ENCODE peak calls at places on chromosomes 6 and 20, in eight cellular contexts. J is left ventricle myocardium inferior, F is mesendoderm, I is adrenal gland, X is sigmoid colon, Q is cardiac muscle cell, H is heart left ventricle, S is psoas muscle. W is an unnamed sample.

GRCh38 chr20:542777-543368 is 717 bp downstream of the CSNK2A1 start:
- DNase-seq in J (no peak), F (peak), I (no peak), X (no peak), Q (no peak), H (peak), S (no peak), W (no peak)

GRCh38 chr6:157552171-157552747 is 171.3 kb downstream of the ZDHHC14 start:
- DNase-seq in J (no peak), F (peak), I (no peak), X (no peak), Q (no peak), H (no peak), S (no peak), W (no peak)

GRCh38 chr20:19213946-19214490 is 1.6 kb downstream of the SLC24A3 start:
- DNase-seq in J (no peak), F (no peak), I (no peak), X (no peak), Q (no peak), H (no peak), S (no peak), W (no peak)

GRCh38 chr6:4743026-4743425 is 33.2 kb upstream of the CDYL start:
- DNase-seq in J (no peak), F (peak), I (no peak), X (no peak), Q (peak), H (no peak), S (no peak), W (no peak)

GRCh38 chr6:31871068-31871659 is 7.6 kb downstream of the SLC44A4 start:
- DNase-seq in J (no peak), F (peak), I (peak), X (no peak), Q (peak), H (no peak), S (no peak), W (no peak)

GRCh38 chr6:125020385-125020784 is 58.1 kb downstream of the RNF217 start:
- DNase-seq in J (no peak), F (no peak), I (no peak), X (no peak), Q (peak), H (no peak), S (no peak), W (no peak)

GRCh38 chr20:25484911-25485511 is 77.5 kb downstream of the GINS1 start:
- DNase-seq in J (no peak), F (no peak), I (no peak), X (no peak), Q (peak), H (no peak), S (no peak), W (no peak)

GRCh38 chr20:43955244-43956191 is 40.9 kb downstream of the TOX2 start:
- DNase-seq in J (no peak), F (peak), I (peak), X (no peak), Q (peak), H (no peak), S (no peak), W (no peak)

GRCh38 chr6:107493158-107494057 is 3.5 kb downstream of the SOBP start:
- DNase-seq in J (no peak), F (no peak), I (no peak), X (no peak), Q (peak), H (no peak), S (peak), W (peak)

GRCh38 chr6:109360791-109361190 is 21.5 kb downstream of the CD164 start:
- DNase-seq in J (no peak), F (no peak), I (no peak), X (no peak), Q (no peak), H (no peak), S (no peak), W (no peak)

GRCh38 chr6:26065952-26066380 is 21.3 kb upstream of the HFE start:
- DNase-seq in J (no peak), F (peak), I (peak), X (peak), Q (peak), H (peak), S (peak), W (no peak)

GRCh38 chr6:15255481-15256414 is 9.9 kb downstream of the JARID2 start:
- DNase-seq in J (no peak), F (no peak), I (no peak), X (no peak), Q (no peak), H (no peak), S (no peak), W (no peak)

GRCh38 chr6:143000771-143001170 is 55.8 kb upstream of the HIVEP2 start:
- DNase-seq in J (no peak), F (no peak), I (no peak), X (no peak), Q (peak), H (no peak), S (no peak), W (peak)

GRCh38 chr6:75167426-75167825 is 38.4 kb downstream of the COL12A1 start:
- DNase-seq in J (no peak), F (no peak), I (no peak), X (no peak), Q (peak), H (no peak), S (no peak), W (no peak)

GRCh38 chr6:136429681-136430080 is 120.5 kb downstream of the MAP7 start:
- DNase-seq in J (no peak), F (no peak), I (no peak), X (no peak), Q (no peak), H (no peak), S (no peak), W (no peak)

GRCh38 chr6:161694995-161695394 is 421.1 kb upstream of the AGPAT4 start:
- DNase-seq in J (no peak), F (peak), I (no peak), X (no peak), Q (peak), H (no peak), S (no peak), W (no peak)

GRCh38 chr20:19713851-19714716 is 44.0 kb upstream of the RIN2 start:
- DNase-seq in J (no peak), F (no peak), I (no peak), X (no peak), Q (no peak), H (no peak), S (no peak), W (no peak)

GRCh38 chr6:28263946-28264345 is 3.0 kb upstream of the ZSCAN26 start:
- DNase-seq in J (no peak), F (no peak), I (no peak), X (no peak), Q (no peak), H (no peak), S (no peak), W (no peak)

GRCh38 chr6:85404497-85405174 is 45.2 kb upstream of the NT5E start:
- DNase-seq in J (no peak), F (no peak), I (peak), X (no peak), Q (peak), H (no peak), S (no peak), W (no peak)

GRCh38 chr6:88166493-88166900 is 350 bp upstream of the CNR1 start:
- DNase-seq in J (no peak), F (peak), I (peak), X (no peak), Q (no peak), H (no peak), S (peak), W (no peak)

GRCh38 chr6:150600302-150601017 is 775 bp downstream of the PLEKHG1 start:
- DNase-seq in J (peak), F (peak), I (peak), X (peak), Q (peak), H (peak), S (peak), W (peak)

GRCh38 chr6:145815875-145816274 is 1.3 kb upstream of the FBXO30 start:
- DNase-seq in J (no peak), F (no peak), I (no peak), X (no peak), Q (peak), H (no peak), S (no peak), W (no peak)

GRCh38 chr6:77763124-77763523 is 110.3 kb downstream of the MEI4 start:
- DNase-seq in J (no peak), F (no peak), I (no peak), X (no peak), Q (no peak), H (no peak), S (no peak), W (no peak)

GRCh38 chr6:56637640-56638039 is 5.0 kb downstream of the DST start:
- DNase-seq in J (no peak), F (peak), I (no peak), X (no peak), Q (peak), H (no peak), S (no peak), W (no peak)

GRCh38 chr20:63090682-63091571 is 84.2 kb upstream of the BHLHE23 start:
- DNase-seq in J (peak), F (no peak), I (peak), X (peak), Q (no peak), H (peak), S (no peak), W (no peak)

GRCh38 chr20:431012-431904 is 23.2 kb downstream of the RBCK1 start:
- DNase-seq in J (peak), F (peak), I (peak), X (no peak), Q (peak), H (peak), S (peak), W (peak)

GRCh38 chr6:116969211-116969863 is 92.3 kb downstream of the RFX6 start:
- DNase-seq in J (no peak), F (peak), I (peak), X (no peak), Q (peak), H (no peak), S (no peak), W (no peak)

GRCh38 chr20:17525650-17526049 is 5.5 kb downstream of the BFSP1 start:
- DNase-seq in J (no peak), F (peak), I (no peak), X (no peak), Q (peak), H (no peak), S (no peak), W (no peak)

GRCh38 chr6:89640804-89641203 is 2.3 kb upstream of the LYRM2 start:
- DNase-seq in J (no peak), F (peak), I (no peak), X (no peak), Q (no peak), H (no peak), S (no peak), W (no peak)

GRCh38 chr6:150683320-150683719 is 83.6 kb downstream of the PLEKHG1 start:
- DNase-seq in J (peak), F (no peak), I (peak), X (no peak), Q (no peak), H (peak), S (peak), W (no peak)

GRCh38 chr6:148272084-148272483 is 70.6 kb upstream of the SASH1 start:
- DNase-seq in J (no peak), F (peak), I (no peak), X (no peak), Q (peak), H (no peak), S (no peak), W (no peak)

GRCh38 chr20:43942661-43943285 is 28.1 kb downstream of the TOX2 start:
- DNase-seq in J (no peak), F (no peak), I (no peak), X (no peak), Q (peak), H (no peak), S (no peak), W (no peak)

GRCh38 chr6:37435816-37436215 is 2.8 kb downstream of the CMTR1 start:
- DNase-seq in J (no peak), F (peak), I (no peak), X (no peak), Q (no peak), H (no peak), S (no peak), W (no peak)

GRCh38 chr6:137926207-137926731 is 59.2 kb downstream of the TNFAIP3 start:
- DNase-seq in J (no peak), F (peak), I (no peak), X (no peak), Q (peak), H (no peak), S (peak), W (no peak)

GRCh38 chr6:27422651-27423332 is 34.2 kb downstream of the ZNF391 start:
- DNase-seq in J (peak), F (peak), I (no peak), X (no peak), Q (peak), H (no peak), S (no peak), W (no peak)

GRCh38 chr6:12311106-12311505 is 20.9 kb downstream of the EDN1 start:
- DNase-seq in J (no peak), F (peak), I (no peak), X (no peak), Q (no peak), H (no peak), S (no peak), W (no peak)

GRCh38 chr20:2746636-2747265 is 53.7 kb downstream of the CPXM1 start:
- DNase-seq in J (no peak), F (no peak), I (peak), X (peak), Q (no peak), H (no peak), S (no peak), W (no peak)

GRCh38 chr6:89385846-89386245 is 26.2 kb downstream of the RRAGD start:
- DNase-seq in J (no peak), F (no peak), I (no peak), X (no peak), Q (no peak), H (no peak), S (no peak), W (no peak)

DNA sequence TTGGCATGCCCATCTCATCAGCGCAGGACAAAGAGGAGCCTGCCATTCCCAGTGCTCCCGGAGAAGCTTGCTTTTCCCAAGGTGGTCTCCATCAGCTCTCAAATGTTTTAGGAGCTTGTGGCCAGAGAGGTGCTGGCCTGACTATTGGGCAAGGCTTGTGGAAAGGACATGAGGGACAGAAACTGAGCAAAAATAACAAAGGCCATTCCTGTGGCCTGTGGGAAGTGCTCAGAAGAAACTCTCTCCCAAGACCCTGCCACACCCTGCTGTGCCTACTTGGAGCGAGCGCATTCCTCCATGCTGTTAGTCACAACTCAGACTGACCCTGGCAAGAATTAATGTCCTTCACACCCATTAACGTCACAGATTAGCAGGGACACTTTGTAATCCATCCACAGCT is 265.3 kb upstream of the CDH4 start:
- DNase-seq in J (no peak), F (no peak), I (no peak), X (no peak), Q (no peak), H (no peak), S (no peak), W (no peak)
- H3K27ac ChIP-seq in J (no peak), F (no peak), I (no peak), X (no peak), Q (no peak), H (no peak), S (no peak), W (no peak)

GRCh38 chr20:51461306-51461705 is 81.2 kb downstream of the NFATC2 start:
- DNase-seq in J (no peak), F (no peak), I (no peak), X (no peak), Q (no peak), H (no peak), S (no peak), W (no peak)
- H3K27ac ChIP-seq in J (no peak), F (no peak), I (no peak), X (no peak), Q (peak), H (no peak), S (no peak), W (no peak)

DNA sequence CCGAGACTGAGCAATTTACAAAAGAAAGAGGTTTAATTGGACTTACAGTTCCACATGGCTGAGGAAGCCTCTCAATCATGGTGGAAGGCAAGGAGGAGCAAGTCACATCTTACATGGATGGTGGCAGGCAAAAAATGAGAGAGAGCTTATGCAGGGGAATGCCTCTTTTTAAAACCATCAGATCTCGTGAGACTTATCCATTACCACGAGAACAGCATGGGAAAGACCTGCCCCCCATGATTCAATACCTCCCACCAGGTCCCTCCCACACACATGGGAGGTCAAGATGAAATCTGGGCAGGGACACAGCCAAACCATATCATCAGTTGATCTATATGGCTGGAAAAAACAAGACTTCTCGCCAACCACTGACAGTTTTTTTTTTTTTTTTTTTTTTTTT is 163.5 kb downstream of the GMPR start:
- DNase-seq in J (no peak), F (no peak), I (no peak), X (no peak), Q (peak), H (no peak), S (no peak), W (no peak)
- H3K27ac ChIP-seq in J (no peak), F (no peak), I (no peak), X (peak), Q (no peak), H (no peak), S (no peak), W (no peak)

DNA sequence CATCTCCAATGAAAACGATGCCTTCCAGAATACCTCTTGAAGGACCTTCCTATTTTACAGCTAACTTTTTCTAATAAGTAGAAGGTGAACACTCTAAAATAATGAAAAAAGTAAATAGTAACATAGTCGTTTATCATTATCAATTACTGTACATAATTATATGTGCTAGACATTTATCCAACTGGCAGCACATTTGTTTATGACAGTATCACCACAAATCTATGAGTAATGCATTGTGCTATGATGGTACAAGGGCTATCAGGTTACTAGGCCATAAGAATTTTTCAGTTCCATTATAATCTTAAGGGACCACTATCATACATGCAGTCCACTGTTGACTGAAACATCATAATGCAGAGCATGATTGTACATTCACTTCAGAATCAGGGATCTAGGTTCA is 68.4 kb downstream of the ATG5 start:
- DNase-seq in J (no peak), F (no peak), I (no peak), X (no peak), Q (no peak), H (no peak), S (no peak), W (no peak)
- H3K27ac ChIP-seq in J (no peak), F (no peak), I (no peak), X (no peak), Q (no peak), H (no peak), S (no peak), W (no peak)

DNA sequence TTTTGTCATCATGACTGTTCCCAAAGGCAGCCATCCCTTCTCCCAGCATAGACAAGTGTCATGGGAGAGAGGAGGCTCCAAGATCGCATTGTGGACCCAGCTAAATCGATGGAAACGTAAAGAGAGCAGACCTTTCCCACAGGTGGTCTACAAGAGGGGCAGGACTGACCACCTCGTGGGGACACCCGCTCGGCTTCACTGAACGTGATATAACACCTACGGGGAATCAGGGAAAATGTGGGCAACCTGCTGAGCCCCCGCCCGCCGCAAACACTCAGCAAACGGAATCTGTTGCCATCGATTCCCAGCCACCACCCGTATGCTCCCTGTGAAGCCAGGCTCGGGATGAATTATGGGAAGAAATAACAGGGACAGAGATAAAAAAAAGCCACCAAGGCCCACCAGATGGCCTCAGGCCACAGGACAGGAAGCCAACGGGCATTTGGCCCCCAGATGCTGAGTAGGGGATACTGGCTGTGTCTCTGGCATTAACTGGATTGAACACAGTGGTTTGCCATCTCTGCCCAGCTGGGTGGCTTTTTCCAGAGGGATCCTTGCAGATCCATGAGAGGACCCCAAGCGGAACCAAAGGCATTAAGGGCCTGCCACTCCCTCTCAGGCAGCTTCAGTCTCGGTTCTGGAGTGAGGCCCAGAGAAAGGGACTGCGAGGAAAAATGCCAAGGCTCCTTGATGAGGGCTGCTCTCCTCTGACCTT is 44.4 kb downstream of the BMP7 start:
- DNase-seq in J (no peak), F (no peak), I (no peak), X (no peak), Q (no peak), H (no peak), S (no peak), W (no peak)
- H3K27ac ChIP-seq in J (no peak), F (no peak), I (no peak), X (no peak), Q (no peak), H (no peak), S (no peak), W (no peak)

GRCh38 chr20:47815866-47816265 is 30.6 kb upstream of the SULF2 start:
- DNase-seq in J (no peak), F (no peak), I (no peak), X (peak), Q (no peak), H (no peak), S (no peak), W (no peak)

GRCh38 chr20:47816487-47817451 is 31.5 kb upstream of the SULF2 start:
- DNase-seq in J (no peak), F (no peak), I (no peak), X (peak), Q (no peak), H (no peak), S (no peak), W (no peak)

GRCh38 chr20:47817573-47817972 is 32.3 kb upstream of the SULF2 start:
- DNase-seq in J (no peak), F (no peak), I (no peak), X (no peak), Q (no peak), H (no peak), S (no peak), W (no peak)

GRCh38 chr20:47818996-47819609 is 33.8 kb upstream of the SULF2 start:
- DNase-seq in J (no peak), F (peak), I (no peak), X (peak), Q (no peak), H (no peak), S (no peak), W (no peak)

GRCh38 chr20:47818466-47818865 is 33.2 kb upstream of the SULF2 start:
- DNase-seq in J (no peak), F (no peak), I (no peak), X (peak), Q (no peak), H (no peak), S (no peak), W (no peak)
- H3K27ac ChIP-seq in J (no peak), F (no peak), I (no peak), X (no peak), Q (no peak), H (no peak), S (no peak), W (no peak)